ENCODE peak calls at places on chromosomes 5 and 9, in eight cellular contexts. One of them, this sample, is unnamed. For H3K4me1 and H3K27me3, the result is how much of the 10 kb centered on the place peaks cover.

GRCh38 chr5:177371120-177371537 is 13.1 kb upstream of the SLC34A1 start:
- DNase-seq in cardiac muscle cell: no peak
- DNase-seq in CD4-positive, alpha-beta memory T cell: no peak
- DNase-seq in K562: no peak
- DNase-seq in adipocyte: no peak
- DNase-seq in endodermal cell: no peak
- DNase-seq in fibroblast of lung: no peak
- DNase-seq in CD4-positive, CD25-positive, alpha-beta regulatory T cell: no peak
- DNase-seq in this sample: no peak

GRCh38 chr9:35232867-35233544 is 71.2 kb downstream of the UNC13B start:
- DNase-seq in cardiac muscle cell: no peak
- DNase-seq in CD4-positive, alpha-beta memory T cell: no peak
- DNase-seq in K562: no peak
- DNase-seq in adipocyte: no peak
- DNase-seq in endodermal cell: no peak
- DNase-seq in fibroblast of lung: no peak
- DNase-seq in CD4-positive, CD25-positive, alpha-beta regulatory T cell: no peak
- DNase-seq in this sample: no peak

GRCh38 chr5:147734839-147735238 is 47.7 kb downstream of the JAKMIP2 start:
- DNase-seq in cardiac muscle cell: no peak
- DNase-seq in CD4-positive, alpha-beta memory T cell: no peak
- DNase-seq in K562: no peak
- DNase-seq in adipocyte: no peak
- DNase-seq in endodermal cell: no peak
- DNase-seq in fibroblast of lung: no peak
- DNase-seq in CD4-positive, CD25-positive, alpha-beta regulatory T cell: no peak
- DNase-seq in this sample: no peak

GRCh38 chr5:167783145-167783817 is 508.2 kb upstream of the WWC1 start:
- DNase-seq in cardiac muscle cell: peak
- DNase-seq in CD4-positive, alpha-beta memory T cell: no peak
- DNase-seq in K562: no peak
- DNase-seq in adipocyte: no peak
- DNase-seq in endodermal cell: no peak
- DNase-seq in fibroblast of lung: no peak
- DNase-seq in CD4-positive, CD25-positive, alpha-beta regulatory T cell: no peak
- DNase-seq in this sample: no peak

GRCh38 chr5:172769598-172770373 is 1.2 kb downstream of the DUSP1 start:
- DNase-seq in cardiac muscle cell: peak
- DNase-seq in CD4-positive, alpha-beta memory T cell: peak
- DNase-seq in K562: no peak
- DNase-seq in adipocyte: peak
- DNase-seq in endodermal cell: no peak
- DNase-seq in fibroblast of lung: peak
- DNase-seq in CD4-positive, CD25-positive, alpha-beta regulatory T cell: no peak
- DNase-seq in this sample: peak

GRCh38 chr5:72767289-72768010 is 49.0 kb upstream of the TNPO1 start:
- DNase-seq in cardiac muscle cell: peak
- DNase-seq in CD4-positive, alpha-beta memory T cell: no peak
- DNase-seq in K562: peak
- DNase-seq in adipocyte: no peak
- DNase-seq in endodermal cell: peak
- DNase-seq in fibroblast of lung: no peak
- DNase-seq in CD4-positive, CD25-positive, alpha-beta regulatory T cell: no peak
- DNase-seq in this sample: no peak

GRCh38 chr5:115363879-115364278 is 67.4 kb upstream of the CCDC112 start:
- DNase-seq in cardiac muscle cell: no peak
- DNase-seq in CD4-positive, alpha-beta memory T cell: no peak
- DNase-seq in K562: no peak
- DNase-seq in adipocyte: no peak
- DNase-seq in endodermal cell: no peak
- DNase-seq in fibroblast of lung: peak
- DNase-seq in CD4-positive, CD25-positive, alpha-beta regulatory T cell: no peak
- DNase-seq in this sample: no peak

GRCh38 chr5:168590666-168591065 is 11.5 kb upstream of the PANK3 start:
- DNase-seq in cardiac muscle cell: no peak
- DNase-seq in CD4-positive, alpha-beta memory T cell: no peak
- DNase-seq in K562: no peak
- DNase-seq in adipocyte: no peak
- DNase-seq in endodermal cell: peak
- DNase-seq in fibroblast of lung: no peak
- DNase-seq in CD4-positive, CD25-positive, alpha-beta regulatory T cell: no peak
- DNase-seq in this sample: no peak

GRCh38 chr9:34954225-34954624 is 3.9 kb upstream of the PHF24 start:
- DNase-seq in cardiac muscle cell: no peak
- DNase-seq in CD4-positive, alpha-beta memory T cell: no peak
- DNase-seq in K562: no peak
- DNase-seq in adipocyte: no peak
- DNase-seq in endodermal cell: no peak
- DNase-seq in fibroblast of lung: no peak
- DNase-seq in CD4-positive, CD25-positive, alpha-beta regulatory T cell: no peak
- DNase-seq in this sample: no peak

GRCh38 chr5:16446993-16447392 is 18.6 kb downstream of the ZNF622 start:
- DNase-seq in cardiac muscle cell: no peak
- DNase-seq in CD4-positive, alpha-beta memory T cell: no peak
- DNase-seq in K562: peak
- DNase-seq in adipocyte: no peak
- DNase-seq in endodermal cell: peak
- DNase-seq in fibroblast of lung: no peak
- DNase-seq in CD4-positive, CD25-positive, alpha-beta regulatory T cell: no peak
- DNase-seq in this sample: no peak

GRCh38 chr5:138874771-138875628 is at the start of gene LRRTM2:
- DNase-seq in cardiac muscle cell: peak
- DNase-seq in CD4-positive, alpha-beta memory T cell: no peak
- DNase-seq in K562: peak
- DNase-seq in adipocyte: peak
- DNase-seq in endodermal cell: no peak
- DNase-seq in fibroblast of lung: peak
- DNase-seq in CD4-positive, CD25-positive, alpha-beta regulatory T cell: no peak
- DNase-seq in this sample: no peak

GRCh38 chr5:68257207-68257606 is 41.7 kb downstream of the PIK3R1 start:
- DNase-seq in cardiac muscle cell: no peak
- DNase-seq in CD4-positive, alpha-beta memory T cell: no peak
- DNase-seq in K562: no peak
- DNase-seq in adipocyte: no peak
- DNase-seq in endodermal cell: no peak
- DNase-seq in fibroblast of lung: no peak
- DNase-seq in CD4-positive, CD25-positive, alpha-beta regulatory T cell: no peak
- DNase-seq in this sample: no peak

GRCh38 chr9:126705311-126705766 is 91.6 kb downstream of the LMX1B start:
- DNase-seq in cardiac muscle cell: peak
- DNase-seq in CD4-positive, alpha-beta memory T cell: peak
- DNase-seq in K562: peak
- DNase-seq in adipocyte: peak
- DNase-seq in endodermal cell: peak
- DNase-seq in fibroblast of lung: peak
- DNase-seq in CD4-positive, CD25-positive, alpha-beta regulatory T cell: peak
- DNase-seq in this sample: peak

GRCh38 chr5:32027717-32028321 is 146.3 kb downstream of the GOLPH3 start:
- DNase-seq in cardiac muscle cell: peak
- DNase-seq in CD4-positive, alpha-beta memory T cell: no peak
- DNase-seq in K562: no peak
- DNase-seq in adipocyte: peak
- DNase-seq in endodermal cell: peak
- DNase-seq in fibroblast of lung: peak
- DNase-seq in CD4-positive, CD25-positive, alpha-beta regulatory T cell: no peak
- DNase-seq in this sample: peak

GRCh38 chr5:173768891-173769290 is 119.3 kb upstream of the CPEB4 start:
- DNase-seq in cardiac muscle cell: no peak
- DNase-seq in CD4-positive, alpha-beta memory T cell: no peak
- DNase-seq in K562: no peak
- DNase-seq in adipocyte: no peak
- DNase-seq in endodermal cell: no peak
- DNase-seq in fibroblast of lung: no peak
- DNase-seq in CD4-positive, CD25-positive, alpha-beta regulatory T cell: no peak
- DNase-seq in this sample: no peak

GRCh38 chr5:157778121-157778805 is 34.8 kb downstream of the LSM11 start:
- DNase-seq in cardiac muscle cell: peak
- DNase-seq in CD4-positive, alpha-beta memory T cell: no peak
- DNase-seq in K562: peak
- DNase-seq in adipocyte: peak
- DNase-seq in endodermal cell: no peak
- DNase-seq in fibroblast of lung: peak
- DNase-seq in CD4-positive, CD25-positive, alpha-beta regulatory T cell: no peak
- DNase-seq in this sample: no peak

GRCh38 chr9:110745656-110746055 is 77.1 kb downstream of the MUSK start:
- DNase-seq in cardiac muscle cell: no peak
- DNase-seq in CD4-positive, alpha-beta memory T cell: no peak
- DNase-seq in K562: no peak
- DNase-seq in adipocyte: peak
- DNase-seq in endodermal cell: no peak
- DNase-seq in fibroblast of lung: peak
- DNase-seq in CD4-positive, CD25-positive, alpha-beta regulatory T cell: no peak
- DNase-seq in this sample: peak

GRCh38 chr5:126376443-126376842 is 46.8 kb upstream of the GRAMD2B start:
- DNase-seq in cardiac muscle cell: no peak
- DNase-seq in CD4-positive, alpha-beta memory T cell: no peak
- DNase-seq in K562: no peak
- DNase-seq in adipocyte: no peak
- DNase-seq in endodermal cell: no peak
- DNase-seq in fibroblast of lung: no peak
- DNase-seq in CD4-positive, CD25-positive, alpha-beta regulatory T cell: no peak
- DNase-seq in this sample: no peak

GRCh38 chr5:107021575-107021974 is 649.2 kb downstream of the EFNA5 start:
- DNase-seq in cardiac muscle cell: no peak
- DNase-seq in CD4-positive, alpha-beta memory T cell: no peak
- DNase-seq in K562: no peak
- DNase-seq in adipocyte: no peak
- DNase-seq in endodermal cell: no peak
- DNase-seq in fibroblast of lung: no peak
- DNase-seq in CD4-positive, CD25-positive, alpha-beta regulatory T cell: no peak
- DNase-seq in this sample: no peak
- H3K4me1 ChIP-seq in cardiac muscle cell: under half
- H3K4me1 ChIP-seq in CD4-positive, alpha-beta memory T cell: under half
- H3K4me1 ChIP-seq in K562: under half
- H3K4me1 ChIP-seq in adipocyte: under half
- H3K4me1 ChIP-seq in endodermal cell: under half
- H3K4me1 ChIP-seq in fibroblast of lung: under half
- H3K4me1 ChIP-seq in CD4-positive, CD25-positive, alpha-beta regulatory T cell: under half
- H3K4me1 ChIP-seq in this sample: under half

DNA sequence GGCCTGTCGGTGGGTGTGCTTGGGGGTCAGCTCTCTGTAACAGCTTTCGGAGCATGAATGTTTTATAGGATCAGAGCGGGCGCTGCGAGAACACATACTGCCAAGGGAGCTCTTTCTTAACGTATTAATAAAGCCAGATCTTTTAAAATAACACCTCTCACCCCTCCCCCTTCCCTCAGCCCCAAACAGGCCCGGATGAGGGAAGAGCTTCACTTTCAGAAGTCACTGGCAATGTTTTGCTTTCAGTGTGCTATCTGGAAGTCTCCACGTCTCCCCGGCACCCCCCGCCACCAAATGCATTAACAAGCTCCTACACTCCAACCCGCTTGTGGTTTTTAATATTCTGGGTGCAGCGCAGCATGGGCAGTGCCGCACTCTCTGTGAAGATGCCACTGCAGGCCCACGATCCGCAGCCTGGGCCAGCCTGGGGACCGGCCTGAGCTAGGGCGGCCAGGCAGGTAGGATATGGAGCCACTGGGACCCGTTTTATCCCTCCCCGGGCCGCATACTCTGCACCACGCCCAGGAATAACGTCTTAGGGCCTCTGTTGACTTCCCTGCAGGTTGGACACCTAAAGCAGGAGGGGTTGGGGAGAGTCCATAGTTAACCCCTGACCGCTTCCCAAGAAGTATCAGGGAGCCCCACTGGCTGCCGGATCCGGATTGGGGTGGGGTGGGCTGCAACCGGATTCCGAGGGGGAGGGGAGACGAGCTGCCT is 12.6 kb downstream of the NR2F1 start:
- DNase-seq in cardiac muscle cell: no peak
- DNase-seq in CD4-positive, alpha-beta memory T cell: no peak
- DNase-seq in K562: no peak
- DNase-seq in adipocyte: no peak
- DNase-seq in endodermal cell: peak
- DNase-seq in fibroblast of lung: no peak
- DNase-seq in CD4-positive, CD25-positive, alpha-beta regulatory T cell: no peak
- DNase-seq in this sample: no peak
- H3K27me3 ChIP-seq in cardiac muscle cell: half or more
- H3K27me3 ChIP-seq in CD4-positive, alpha-beta memory T cell: half or more
- H3K27me3 ChIP-seq in K562: under half
- H3K27me3 ChIP-seq in adipocyte: under half
- H3K27me3 ChIP-seq in endodermal cell: half or more
- H3K27me3 ChIP-seq in fibroblast of lung: under half
- H3K27me3 ChIP-seq in CD4-positive, CD25-positive, alpha-beta regulatory T cell: half or more
- H3K27me3 ChIP-seq in this sample: under half

GRCh38 chr9:712643-713042 is 128.9 kb upstream of the DMRT1 start:
- DNase-seq in cardiac muscle cell: no peak
- DNase-seq in CD4-positive, alpha-beta memory T cell: no peak
- DNase-seq in K562: no peak
- DNase-seq in adipocyte: no peak
- DNase-seq in endodermal cell: no peak
- DNase-seq in fibroblast of lung: no peak
- DNase-seq in CD4-positive, CD25-positive, alpha-beta regulatory T cell: no peak
- DNase-seq in this sample: no peak
- H3K4me1 ChIP-seq in cardiac muscle cell: under half
- H3K4me1 ChIP-seq in CD4-positive, alpha-beta memory T cell: under half
- H3K4me1 ChIP-seq in K562: under half
- H3K4me1 ChIP-seq in adipocyte: half or more
- H3K4me1 ChIP-seq in endodermal cell: under half
- H3K4me1 ChIP-seq in fibroblast of lung: under half
- H3K4me1 ChIP-seq in CD4-positive, CD25-positive, alpha-beta regulatory T cell: under half
- H3K4me1 ChIP-seq in this sample: half or more

GRCh38 chr5:139897342-139897741 is 101.7 kb downstream of the PSD2 start:
- DNase-seq in cardiac muscle cell: no peak
- DNase-seq in CD4-positive, alpha-beta memory T cell: no peak
- DNase-seq in K562: no peak
- DNase-seq in adipocyte: no peak
- DNase-seq in endodermal cell: peak
- DNase-seq in fibroblast of lung: no peak
- DNase-seq in CD4-positive, CD25-positive, alpha-beta regulatory T cell: no peak
- DNase-seq in this sample: no peak

GRCh38 chr5:139896718-139897117 is 101.1 kb downstream of the PSD2 start:
- DNase-seq in cardiac muscle cell: no peak
- DNase-seq in CD4-positive, alpha-beta memory T cell: no peak
- DNase-seq in K562: no peak
- DNase-seq in adipocyte: no peak
- DNase-seq in endodermal cell: peak
- DNase-seq in fibroblast of lung: no peak
- DNase-seq in CD4-positive, CD25-positive, alpha-beta regulatory T cell: no peak
- DNase-seq in this sample: no peak

GRCh38 chr5:139895647-139896046 is 100.0 kb downstream of the PSD2 start:
- DNase-seq in cardiac muscle cell: peak
- DNase-seq in CD4-positive, alpha-beta memory T cell: no peak
- DNase-seq in K562: no peak
- DNase-seq in adipocyte: no peak
- DNase-seq in endodermal cell: no peak
- DNase-seq in fibroblast of lung: no peak
- DNase-seq in CD4-positive, CD25-positive, alpha-beta regulatory T cell: no peak
- DNase-seq in this sample: no peak

GRCh38 chr5:139898981-139899380 is 103.4 kb downstream of the PSD2 start:
- DNase-seq in cardiac muscle cell: no peak
- DNase-seq in CD4-positive, alpha-beta memory T cell: no peak
- DNase-seq in K562: no peak
- DNase-seq in adipocyte: no peak
- DNase-seq in endodermal cell: no peak
- DNase-seq in fibroblast of lung: no peak
- DNase-seq in CD4-positive, CD25-positive, alpha-beta regulatory T cell: no peak
- DNase-seq in this sample: no peak

DNA sequence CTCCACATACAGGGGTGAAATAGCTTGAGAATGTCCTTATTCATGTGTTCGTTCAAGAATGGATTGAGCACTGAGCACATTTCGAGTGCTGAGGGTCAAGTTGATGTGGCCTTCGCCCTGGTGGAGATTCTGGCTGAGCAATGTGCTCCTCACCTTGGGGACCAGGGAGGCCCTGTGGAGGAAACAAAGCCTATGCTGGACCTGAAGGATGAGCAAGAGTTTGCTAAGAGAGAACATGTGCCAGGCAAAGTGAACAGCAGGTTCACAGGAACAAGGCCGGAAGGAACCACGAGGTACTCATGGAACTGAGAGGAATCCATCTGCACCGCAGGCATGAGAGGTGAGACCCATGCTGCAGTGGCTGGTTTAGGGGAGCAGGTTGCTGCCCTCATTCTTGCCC is 102.4 kb downstream of the PSD2 start:
- DNase-seq in cardiac muscle cell: no peak
- DNase-seq in CD4-positive, alpha-beta memory T cell: no peak
- DNase-seq in K562: no peak
- DNase-seq in adipocyte: no peak
- DNase-seq in endodermal cell: no peak
- DNase-seq in fibroblast of lung: no peak
- DNase-seq in CD4-positive, CD25-positive, alpha-beta regulatory T cell: no peak
- DNase-seq in this sample: no peak
- H3K27me3 ChIP-seq in cardiac muscle cell: under half
- H3K27me3 ChIP-seq in CD4-positive, alpha-beta memory T cell: under half
- H3K27me3 ChIP-seq in K562: under half
- H3K27me3 ChIP-seq in adipocyte: under half
- H3K27me3 ChIP-seq in endodermal cell: half or more
- H3K27me3 ChIP-seq in fibroblast of lung: under half
- H3K27me3 ChIP-seq in CD4-positive, CD25-positive, alpha-beta regulatory T cell: under half
- H3K27me3 ChIP-seq in this sample: under half

This sample was measured in psoas muscle.